ENCODE peak calls at places on chromosome 18, in nine cellular contexts. One of them, this sample, is unnamed.

GRCh38 chr18:13433685-13434084 is 215.1 kb downstream of the LDLRAD4 start:
- DNase-seq in GOT3: no peak
- DNase-seq in naive thymus-derived CD4-positive, alpha-beta T cell: no peak
- DNase-seq in Karpas-422: no peak
- DNase-seq in activated CD4-positive, CD25-positive, alpha-beta regulatory T cell: no peak
- DNase-seq in cortex of kidney: no peak
- DNase-seq in BJ: no peak
- DNase-seq in stimulated activated CD4-positive, alpha-beta T cell treated with anti-CD3 and anti-CD28 coated beads, Interleukin-4, amount 100 ng/mL, for 24 hours: no peak
- DNase-seq in T-helper 17 cell: no peak
- DNase-seq in this sample: no peak

GRCh38 chr18:12361770-12362378 is 15.2 kb downstream of the AFG3L2 start:
- DNase-seq in GOT3: no peak
- DNase-seq in naive thymus-derived CD4-positive, alpha-beta T cell: no peak
- DNase-seq in Karpas-422: no peak
- DNase-seq in activated CD4-positive, CD25-positive, alpha-beta regulatory T cell: no peak
- DNase-seq in cortex of kidney: no peak
- DNase-seq in BJ: no peak
- DNase-seq in stimulated activated CD4-positive, alpha-beta T cell treated with anti-CD3 and anti-CD28 coated beads, Interleukin-4, amount 100 ng/mL, for 24 hours: no peak
- DNase-seq in T-helper 17 cell: no peak
- DNase-seq in this sample: no peak

GRCh38 chr18:37476182-37476581 is 89.4 kb downstream of the CELF4 start:
- DNase-seq in GOT3: no peak
- DNase-seq in naive thymus-derived CD4-positive, alpha-beta T cell: no peak
- DNase-seq in Karpas-422: peak; percentile 78
- DNase-seq in activated CD4-positive, CD25-positive, alpha-beta regulatory T cell: no peak
- DNase-seq in cortex of kidney: no peak
- DNase-seq in BJ: no peak
- DNase-seq in stimulated activated CD4-positive, alpha-beta T cell treated with anti-CD3 and anti-CD28 coated beads, Interleukin-4, amount 100 ng/mL, for 24 hours: no peak
- DNase-seq in T-helper 17 cell: no peak
- DNase-seq in this sample: peak; percentile 12

GRCh38 chr18:74662622-74663021 is 65.0 kb downstream of the ZNF407 start:
- DNase-seq in GOT3: no peak
- DNase-seq in naive thymus-derived CD4-positive, alpha-beta T cell: no peak
- DNase-seq in Karpas-422: no peak
- DNase-seq in activated CD4-positive, CD25-positive, alpha-beta regulatory T cell: no peak
- DNase-seq in cortex of kidney: no peak
- DNase-seq in BJ: no peak
- DNase-seq in stimulated activated CD4-positive, alpha-beta T cell treated with anti-CD3 and anti-CD28 coated beads, Interleukin-4, amount 100 ng/mL, for 24 hours: no peak
- DNase-seq in T-helper 17 cell: no peak
- DNase-seq in this sample: no peak

GRCh38 chr18:11570770-11571169 is 38.6 kb upstream of the SLC35G4 start:
- DNase-seq in GOT3: no peak
- DNase-seq in naive thymus-derived CD4-positive, alpha-beta T cell: no peak
- DNase-seq in Karpas-422: peak; percentile 62
- DNase-seq in activated CD4-positive, CD25-positive, alpha-beta regulatory T cell: no peak
- DNase-seq in cortex of kidney: no peak
- DNase-seq in BJ: no peak
- DNase-seq in stimulated activated CD4-positive, alpha-beta T cell treated with anti-CD3 and anti-CD28 coated beads, Interleukin-4, amount 100 ng/mL, for 24 hours: no peak
- DNase-seq in T-helper 17 cell: no peak
- DNase-seq in this sample: no peak

GRCh38 chr18:78884502-78884901 is 95.1 kb upstream of the SALL3 start:
- DNase-seq in GOT3: no peak
- DNase-seq in naive thymus-derived CD4-positive, alpha-beta T cell: no peak
- DNase-seq in Karpas-422: peak; percentile 63
- DNase-seq in activated CD4-positive, CD25-positive, alpha-beta regulatory T cell: no peak
- DNase-seq in cortex of kidney: no peak
- DNase-seq in BJ: no peak
- DNase-seq in stimulated activated CD4-positive, alpha-beta T cell treated with anti-CD3 and anti-CD28 coated beads, Interleukin-4, amount 100 ng/mL, for 24 hours: no peak
- DNase-seq in T-helper 17 cell: no peak
- DNase-seq in this sample: no peak

GRCh38 chr18:26574958-26575864 is 26.9 kb upstream of the KCTD1 start:
- DNase-seq in GOT3: no peak
- DNase-seq in naive thymus-derived CD4-positive, alpha-beta T cell: peak; percentile 21
- DNase-seq in Karpas-422: no peak
- DNase-seq in activated CD4-positive, CD25-positive, alpha-beta regulatory T cell: no peak
- DNase-seq in cortex of kidney: no peak
- DNase-seq in BJ: peak; percentile 32
- DNase-seq in stimulated activated CD4-positive, alpha-beta T cell treated with anti-CD3 and anti-CD28 coated beads, Interleukin-4, amount 100 ng/mL, for 24 hours: no peak
- DNase-seq in T-helper 17 cell: no peak
- DNase-seq in this sample: no peak

GRCh38 chr18:13376298-13376840 is 157.8 kb downstream of the LDLRAD4 start:
- DNase-seq in GOT3: no peak
- DNase-seq in naive thymus-derived CD4-positive, alpha-beta T cell: peak; percentile 41
- DNase-seq in Karpas-422: no peak
- DNase-seq in activated CD4-positive, CD25-positive, alpha-beta regulatory T cell: peak; percentile 19
- DNase-seq in cortex of kidney: no peak
- DNase-seq in BJ: no peak
- DNase-seq in stimulated activated CD4-positive, alpha-beta T cell treated with anti-CD3 and anti-CD28 coated beads, Interleukin-4, amount 100 ng/mL, for 24 hours: peak; percentile 63
- DNase-seq in T-helper 17 cell: peak; percentile 67
- DNase-seq in this sample: peak; percentile 46

GRCh38 chr18:59864446-59864764 is 35.4 kb upstream of the PMAIP1 start:
- DNase-seq in GOT3: no peak
- DNase-seq in naive thymus-derived CD4-positive, alpha-beta T cell: no peak
- DNase-seq in Karpas-422: no peak
- DNase-seq in activated CD4-positive, CD25-positive, alpha-beta regulatory T cell: no peak
- DNase-seq in cortex of kidney: no peak
- DNase-seq in BJ: no peak
- DNase-seq in stimulated activated CD4-positive, alpha-beta T cell treated with anti-CD3 and anti-CD28 coated beads, Interleukin-4, amount 100 ng/mL, for 24 hours: no peak
- DNase-seq in T-helper 17 cell: no peak
- DNase-seq in this sample: no peak

GRCh38 chr18:55452123-55452611 is 135.8 kb downstream of the TCF4 start:
- DNase-seq in GOT3: no peak
- DNase-seq in naive thymus-derived CD4-positive, alpha-beta T cell: no peak
- DNase-seq in Karpas-422: no peak
- DNase-seq in activated CD4-positive, CD25-positive, alpha-beta regulatory T cell: no peak
- DNase-seq in cortex of kidney: no peak
- DNase-seq in BJ: no peak
- DNase-seq in stimulated activated CD4-positive, alpha-beta T cell treated with anti-CD3 and anti-CD28 coated beads, Interleukin-4, amount 100 ng/mL, for 24 hours: no peak
- DNase-seq in T-helper 17 cell: no peak
- DNase-seq in this sample: no peak

GRCh38 chr18:9950289-9951016 is 36.6 kb downstream of the VAPA start:
- DNase-seq in GOT3: no peak
- DNase-seq in naive thymus-derived CD4-positive, alpha-beta T cell: no peak
- DNase-seq in Karpas-422: no peak
- DNase-seq in activated CD4-positive, CD25-positive, alpha-beta regulatory T cell: no peak
- DNase-seq in cortex of kidney: no peak
- DNase-seq in BJ: no peak
- DNase-seq in stimulated activated CD4-positive, alpha-beta T cell treated with anti-CD3 and anti-CD28 coated beads, Interleukin-4, amount 100 ng/mL, for 24 hours: no peak
- DNase-seq in T-helper 17 cell: no peak
- DNase-seq in this sample: no peak

GRCh38 chr18:62586781-62587487 is 64.1 kb downstream of the ZCCHC2 start:
- DNase-seq in GOT3: no peak
- DNase-seq in naive thymus-derived CD4-positive, alpha-beta T cell: no peak
- DNase-seq in Karpas-422: no peak
- DNase-seq in activated CD4-positive, CD25-positive, alpha-beta regulatory T cell: no peak
- DNase-seq in cortex of kidney: no peak
- DNase-seq in BJ: no peak
- DNase-seq in stimulated activated CD4-positive, alpha-beta T cell treated with anti-CD3 and anti-CD28 coated beads, Interleukin-4, amount 100 ng/mL, for 24 hours: no peak
- DNase-seq in T-helper 17 cell: no peak
- DNase-seq in this sample: no peak

GRCh38 chr18:63311481-63312409 is 7.8 kb downstream of the BCL2 start:
- DNase-seq in GOT3: no peak
- DNase-seq in naive thymus-derived CD4-positive, alpha-beta T cell: no peak
- DNase-seq in Karpas-422: peak; percentile 62
- DNase-seq in activated CD4-positive, CD25-positive, alpha-beta regulatory T cell: no peak
- DNase-seq in cortex of kidney: no peak
- DNase-seq in BJ: no peak
- DNase-seq in stimulated activated CD4-positive, alpha-beta T cell treated with anti-CD3 and anti-CD28 coated beads, Interleukin-4, amount 100 ng/mL, for 24 hours: no peak
- DNase-seq in T-helper 17 cell: no peak
- DNase-seq in this sample: no peak

GRCh38 chr18:7084080-7084765 is 33.4 kb downstream of the LAMA1 start:
- DNase-seq in GOT3: no peak
- DNase-seq in naive thymus-derived CD4-positive, alpha-beta T cell: no peak
- DNase-seq in Karpas-422: no peak
- DNase-seq in activated CD4-positive, CD25-positive, alpha-beta regulatory T cell: no peak
- DNase-seq in cortex of kidney: no peak
- DNase-seq in BJ: peak; percentile 24
- DNase-seq in stimulated activated CD4-positive, alpha-beta T cell treated with anti-CD3 and anti-CD28 coated beads, Interleukin-4, amount 100 ng/mL, for 24 hours: no peak
- DNase-seq in T-helper 17 cell: no peak
- DNase-seq in this sample: no peak

GRCh38 chr18:62281684-62282083 is 43.4 kb upstream of the TNFRSF11A start:
- DNase-seq in GOT3: no peak
- DNase-seq in naive thymus-derived CD4-positive, alpha-beta T cell: no peak
- DNase-seq in Karpas-422: no peak
- DNase-seq in activated CD4-positive, CD25-positive, alpha-beta regulatory T cell: no peak
- DNase-seq in cortex of kidney: no peak
- DNase-seq in BJ: peak; percentile 49
- DNase-seq in stimulated activated CD4-positive, alpha-beta T cell treated with anti-CD3 and anti-CD28 coated beads, Interleukin-4, amount 100 ng/mL, for 24 hours: no peak
- DNase-seq in T-helper 17 cell: no peak
- DNase-seq in this sample: no peak

This sample was measured in T-helper 2 cell treated with Interferon-gamma antibody and Interleukin-4, amounts not matched to agents 5 μg/mL and 100 μg/mL, for 36 hours.